ENCODE peak calls at places on chromosomes 11 and 22, in eight cellular contexts. One of them, this sample, is unnamed.
A peak's percentile ranks its signal among the peaks of the same experiment; 100 is the strongest.

GRCh38 chr11:67416416-67417335 is 1.2 kb downstream of the CARNS1 start:
- DNase-seq in T-helper 2 cell: peak; percentile 56
- DNase-seq in non-pigmented ciliary epithelial cell: no peak
- DNase-seq in mucosa of gallbladder: peak; percentile 42
- DNase-seq in substantia nigra: peak; percentile 36
- DNase-seq in endothelial cell: no peak
- DNase-seq in stimulated activated CD8-positive, alpha-beta memory T cell treated with anti-CD3 and anti-CD28 coated beads, Interleukin-15, amount 100 ng/mL, for 4 hours: peak; percentile 66
- DNase-seq in kidney epithelial cell: no peak
- DNase-seq in this sample: peak; percentile 67

GRCh38 chr11:69430566-69430965 is 50.9 kb upstream of the LINC01488 start:
- DNase-seq in kidney epithelial cell: no peak
- DNase-seq in substantia nigra: no peak
- DNase-seq in T-helper 2 cell: no peak
- DNase-seq in mucosa of gallbladder: no peak
- DNase-seq in non-pigmented ciliary epithelial cell: no peak
- DNase-seq in endothelial cell: no peak
- DNase-seq in stimulated activated CD8-positive, alpha-beta memory T cell treated with anti-CD3 and anti-CD28 coated beads, Interleukin-15, amount 100 ng/mL, for 4 hours: no peak
- DNase-seq in this sample: no peak

GRCh38 chr11:84290647-84291046 is 1004.5 kb upstream of the CCDC90B start:
- DNase-seq in mucosa of gallbladder: no peak
- DNase-seq in substantia nigra: no peak
- DNase-seq in kidney epithelial cell: peak; percentile 34
- DNase-seq in non-pigmented ciliary epithelial cell: no peak
- DNase-seq in stimulated activated CD8-positive, alpha-beta memory T cell treated with anti-CD3 and anti-CD28 coated beads, Interleukin-15, amount 100 ng/mL, for 4 hours: no peak
- DNase-seq in T-helper 2 cell: no peak
- DNase-seq in endothelial cell: no peak
- DNase-seq in this sample: no peak

GRCh38 chr11:5818245-5818865 is 9.6 kb downstream of the OR52N2 start:
- DNase-seq in mucosa of gallbladder: no peak
- DNase-seq in stimulated activated CD8-positive, alpha-beta memory T cell treated with anti-CD3 and anti-CD28 coated beads, Interleukin-15, amount 100 ng/mL, for 4 hours: no peak
- DNase-seq in substantia nigra: no peak
- DNase-seq in kidney epithelial cell: no peak
- DNase-seq in non-pigmented ciliary epithelial cell: no peak
- DNase-seq in endothelial cell: no peak
- DNase-seq in T-helper 2 cell: no peak
- DNase-seq in this sample: no peak

GRCh38 chr11:27282141-27282590 is 80.8 kb downstream of the CCDC34 start:
- DNase-seq in substantia nigra: no peak
- DNase-seq in non-pigmented ciliary epithelial cell: peak; percentile 79
- DNase-seq in stimulated activated CD8-positive, alpha-beta memory T cell treated with anti-CD3 and anti-CD28 coated beads, Interleukin-15, amount 100 ng/mL, for 4 hours: no peak
- DNase-seq in kidney epithelial cell: peak; percentile 23
- DNase-seq in endothelial cell: no peak
- DNase-seq in T-helper 2 cell: no peak
- DNase-seq in mucosa of gallbladder: peak; percentile 45
- DNase-seq in this sample: no peak

GRCh38 chr11:41446107-41446506 is 13.3 kb downstream of the LRRC4C start:
- DNase-seq in stimulated activated CD8-positive, alpha-beta memory T cell treated with anti-CD3 and anti-CD28 coated beads, Interleukin-15, amount 100 ng/mL, for 4 hours: no peak
- DNase-seq in substantia nigra: no peak
- DNase-seq in non-pigmented ciliary epithelial cell: no peak
- DNase-seq in endothelial cell: no peak
- DNase-seq in T-helper 2 cell: no peak
- DNase-seq in kidney epithelial cell: peak; percentile 54
- DNase-seq in mucosa of gallbladder: no peak
- DNase-seq in this sample: no peak

GRCh38 chr22:36226189-36226588 is 13.1 kb downstream of the APOL2 start:
- DNase-seq in non-pigmented ciliary epithelial cell: no peak
- DNase-seq in substantia nigra: no peak
- DNase-seq in mucosa of gallbladder: no peak
- DNase-seq in T-helper 2 cell: no peak
- DNase-seq in stimulated activated CD8-positive, alpha-beta memory T cell treated with anti-CD3 and anti-CD28 coated beads, Interleukin-15, amount 100 ng/mL, for 4 hours: no peak
- DNase-seq in kidney epithelial cell: no peak
- DNase-seq in endothelial cell: no peak
- DNase-seq in this sample: no peak

GRCh38 chr22:35746946-35747703 is 29.5 kb downstream of the APOL5 start:
- DNase-seq in stimulated activated CD8-positive, alpha-beta memory T cell treated with anti-CD3 and anti-CD28 coated beads, Interleukin-15, amount 100 ng/mL, for 4 hours: no peak
- DNase-seq in mucosa of gallbladder: peak; percentile 57
- DNase-seq in endothelial cell: no peak
- DNase-seq in non-pigmented ciliary epithelial cell: peak; percentile 28
- DNase-seq in T-helper 2 cell: no peak
- DNase-seq in substantia nigra: no peak
- DNase-seq in kidney epithelial cell: no peak
- DNase-seq in this sample: no peak

GRCh38 chr11:63915961-63916836 is 765 bp downstream of the RCOR2 start:
- DNase-seq in non-pigmented ciliary epithelial cell: no peak
- DNase-seq in substantia nigra: peak; percentile 77
- DNase-seq in stimulated activated CD8-positive, alpha-beta memory T cell treated with anti-CD3 and anti-CD28 coated beads, Interleukin-15, amount 100 ng/mL, for 4 hours: no peak
- DNase-seq in T-helper 2 cell: no peak
- DNase-seq in endothelial cell: peak; percentile 90
- DNase-seq in mucosa of gallbladder: no peak
- DNase-seq in kidney epithelial cell: no peak
- DNase-seq in this sample: no peak

GRCh38 chr11:70244698-70245097 is 25.8 kb upstream of the PPFIA1 start:
- DNase-seq in substantia nigra: no peak
- DNase-seq in mucosa of gallbladder: no peak
- DNase-seq in stimulated activated CD8-positive, alpha-beta memory T cell treated with anti-CD3 and anti-CD28 coated beads, Interleukin-15, amount 100 ng/mL, for 4 hours: no peak
- DNase-seq in T-helper 2 cell: no peak
- DNase-seq in non-pigmented ciliary epithelial cell: peak; percentile 84
- DNase-seq in kidney epithelial cell: peak; percentile 57
- DNase-seq in endothelial cell: no peak
- DNase-seq in this sample: no peak

GRCh38 chr11:86174101-86175046 is 70.2 kb upstream of the EED start:
- DNase-seq in T-helper 2 cell: no peak
- DNase-seq in kidney epithelial cell: peak; percentile 94
- DNase-seq in non-pigmented ciliary epithelial cell: peak; percentile 92
- DNase-seq in stimulated activated CD8-positive, alpha-beta memory T cell treated with anti-CD3 and anti-CD28 coated beads, Interleukin-15, amount 100 ng/mL, for 4 hours: no peak
- DNase-seq in substantia nigra: peak; percentile 14
- DNase-seq in endothelial cell: no peak
- DNase-seq in mucosa of gallbladder: peak; percentile 78
- DNase-seq in this sample: no peak

GRCh38 chr11:10322830-10323792 is 18.2 kb downstream of the ADM start:
- DNase-seq in mucosa of gallbladder: peak; percentile 75
- DNase-seq in endothelial cell: peak; percentile 10
- DNase-seq in non-pigmented ciliary epithelial cell: no peak
- DNase-seq in substantia nigra: no peak
- DNase-seq in kidney epithelial cell: no peak
- DNase-seq in stimulated activated CD8-positive, alpha-beta memory T cell treated with anti-CD3 and anti-CD28 coated beads, Interleukin-15, amount 100 ng/mL, for 4 hours: peak; percentile 45
- DNase-seq in T-helper 2 cell: no peak
- DNase-seq in this sample: no peak

GRCh38 chr11:128906185-128907065 is 15.3 kb downstream of the KCNJ5 start:
- DNase-seq in T-helper 2 cell: no peak
- DNase-seq in kidney epithelial cell: no peak
- DNase-seq in substantia nigra: no peak
- DNase-seq in stimulated activated CD8-positive, alpha-beta memory T cell treated with anti-CD3 and anti-CD28 coated beads, Interleukin-15, amount 100 ng/mL, for 4 hours: no peak
- DNase-seq in endothelial cell: no peak
- DNase-seq in mucosa of gallbladder: no peak
- DNase-seq in non-pigmented ciliary epithelial cell: no peak
- DNase-seq in this sample: no peak

GRCh38 chr11:12201016-12201985 is 90.9 kb downstream of the MICAL2 start:
- DNase-seq in T-helper 2 cell: no peak
- DNase-seq in substantia nigra: no peak
- DNase-seq in stimulated activated CD8-positive, alpha-beta memory T cell treated with anti-CD3 and anti-CD28 coated beads, Interleukin-15, amount 100 ng/mL, for 4 hours: no peak
- DNase-seq in non-pigmented ciliary epithelial cell: peak; percentile 99
- DNase-seq in endothelial cell: peak; percentile 44
- DNase-seq in mucosa of gallbladder: no peak
- DNase-seq in kidney epithelial cell: peak; percentile 56
- DNase-seq in this sample: no peak

GRCh38 chr11:109898592-109898991 is 194.6 kb upstream of the ZC3H12C start:
- DNase-seq in kidney epithelial cell: no peak
- DNase-seq in endothelial cell: no peak
- DNase-seq in stimulated activated CD8-positive, alpha-beta memory T cell treated with anti-CD3 and anti-CD28 coated beads, Interleukin-15, amount 100 ng/mL, for 4 hours: no peak
- DNase-seq in mucosa of gallbladder: no peak
- DNase-seq in T-helper 2 cell: no peak
- DNase-seq in substantia nigra: no peak
- DNase-seq in non-pigmented ciliary epithelial cell: no peak
- DNase-seq in this sample: no peak

GRCh38 chr11:35373284-35373933 is 45.9 kb downstream of the SLC1A2 start:
- DNase-seq in non-pigmented ciliary epithelial cell: no peak
- DNase-seq in substantia nigra: no peak
- DNase-seq in kidney epithelial cell: peak; percentile 78
- DNase-seq in stimulated activated CD8-positive, alpha-beta memory T cell treated with anti-CD3 and anti-CD28 coated beads, Interleukin-15, amount 100 ng/mL, for 4 hours: no peak
- DNase-seq in T-helper 2 cell: no peak
- DNase-seq in mucosa of gallbladder: peak; percentile 69
- DNase-seq in endothelial cell: no peak
- DNase-seq in this sample: no peak

GRCh38 chr11:9533736-9534473 is 39.6 kb upstream of the WEE1 start:
- DNase-seq in stimulated activated CD8-positive, alpha-beta memory T cell treated with anti-CD3 and anti-CD28 coated beads, Interleukin-15, amount 100 ng/mL, for 4 hours: no peak
- DNase-seq in substantia nigra: no peak
- DNase-seq in T-helper 2 cell: no peak
- DNase-seq in kidney epithelial cell: no peak
- DNase-seq in non-pigmented ciliary epithelial cell: no peak
- DNase-seq in mucosa of gallbladder: no peak
- DNase-seq in endothelial cell: no peak
- DNase-seq in this sample: no peak

GRCh38 chr11:122287401-122287800 is 171.4 kb upstream of the BLID start:
- DNase-seq in kidney epithelial cell: no peak
- DNase-seq in endothelial cell: no peak
- DNase-seq in non-pigmented ciliary epithelial cell: no peak
- DNase-seq in substantia nigra: no peak
- DNase-seq in T-helper 2 cell: no peak
- DNase-seq in mucosa of gallbladder: no peak
- DNase-seq in stimulated activated CD8-positive, alpha-beta memory T cell treated with anti-CD3 and anti-CD28 coated beads, Interleukin-15, amount 100 ng/mL, for 4 hours: no peak
- DNase-seq in this sample: no peak

GRCh38 chr11:18307461-18308139 is 14.3 kb downstream of the HPS5 start:
- DNase-seq in substantia nigra: no peak
- DNase-seq in mucosa of gallbladder: no peak
- DNase-seq in kidney epithelial cell: no peak
- DNase-seq in non-pigmented ciliary epithelial cell: no peak
- DNase-seq in stimulated activated CD8-positive, alpha-beta memory T cell treated with anti-CD3 and anti-CD28 coated beads, Interleukin-15, amount 100 ng/mL, for 4 hours: no peak
- DNase-seq in endothelial cell: no peak
- DNase-seq in T-helper 2 cell: no peak
- DNase-seq in this sample: no peak

GRCh38 chr11:119472186-119472855 is 49.3 kb upstream of the THY1 start:
- DNase-seq in endothelial cell: no peak
- DNase-seq in kidney epithelial cell: no peak
- DNase-seq in substantia nigra: no peak
- DNase-seq in stimulated activated CD8-positive, alpha-beta memory T cell treated with anti-CD3 and anti-CD28 coated beads, Interleukin-15, amount 100 ng/mL, for 4 hours: no peak
- DNase-seq in T-helper 2 cell: no peak
- DNase-seq in mucosa of gallbladder: no peak
- DNase-seq in non-pigmented ciliary epithelial cell: no peak
- DNase-seq in this sample: no peak

GRCh38 chr11:124846058-124846719 is 19.0 kb upstream of the ROBO3 start:
- DNase-seq in endothelial cell: no peak
- DNase-seq in substantia nigra: no peak
- DNase-seq in mucosa of gallbladder: no peak
- DNase-seq in stimulated activated CD8-positive, alpha-beta memory T cell treated with anti-CD3 and anti-CD28 coated beads, Interleukin-15, amount 100 ng/mL, for 4 hours: no peak
- DNase-seq in kidney epithelial cell: no peak
- DNase-seq in non-pigmented ciliary epithelial cell: no peak
- DNase-seq in T-helper 2 cell: no peak
- DNase-seq in this sample: no peak

GRCh38 chr11:9015677-9016076 is 11.9 kb upstream of the NRIP3 start:
- DNase-seq in non-pigmented ciliary epithelial cell: peak; percentile 41
- DNase-seq in stimulated activated CD8-positive, alpha-beta memory T cell treated with anti-CD3 and anti-CD28 coated beads, Interleukin-15, amount 100 ng/mL, for 4 hours: peak; percentile 33
- DNase-seq in endothelial cell: peak; percentile 65
- DNase-seq in T-helper 2 cell: no peak
- DNase-seq in mucosa of gallbladder: peak; percentile 76
- DNase-seq in kidney epithelial cell: peak; percentile 60
- DNase-seq in substantia nigra: peak; percentile 83
- DNase-seq in this sample: peak; percentile 21

GRCh38 chr22:46068908-46069481 is 81.3 kb upstream of the PPARA start:
- DNase-seq in substantia nigra: no peak
- DNase-seq in mucosa of gallbladder: no peak
- DNase-seq in endothelial cell: no peak
- DNase-seq in T-helper 2 cell: no peak
- DNase-seq in non-pigmented ciliary epithelial cell: no peak
- DNase-seq in kidney epithelial cell: peak; percentile 51
- DNase-seq in stimulated activated CD8-positive, alpha-beta memory T cell treated with anti-CD3 and anti-CD28 coated beads, Interleukin-15, amount 100 ng/mL, for 4 hours: no peak
- DNase-seq in this sample: no peak

GRCh38 chr22:38030311-38031133 is 26.7 kb upstream of the PICK1 start:
- DNase-seq in stimulated activated CD8-positive, alpha-beta memory T cell treated with anti-CD3 and anti-CD28 coated beads, Interleukin-15, amount 100 ng/mL, for 4 hours: no peak
- DNase-seq in mucosa of gallbladder: no peak
- DNase-seq in substantia nigra: no peak
- DNase-seq in non-pigmented ciliary epithelial cell: no peak
- DNase-seq in T-helper 2 cell: no peak
- DNase-seq in kidney epithelial cell: no peak
- DNase-seq in endothelial cell: no peak
- DNase-seq in this sample: no peak

GRCh38 chr11:581752-582151 is 5.5 kb downstream of the PHRF1 start:
- DNase-seq in mucosa of gallbladder: no peak
- DNase-seq in stimulated activated CD8-positive, alpha-beta memory T cell treated with anti-CD3 and anti-CD28 coated beads, Interleukin-15, amount 100 ng/mL, for 4 hours: no peak
- DNase-seq in non-pigmented ciliary epithelial cell: no peak
- DNase-seq in kidney epithelial cell: no peak
- DNase-seq in endothelial cell: no peak
- DNase-seq in substantia nigra: no peak
- DNase-seq in T-helper 2 cell: no peak
- DNase-seq in this sample: no peak

GRCh38 chr22:24847490-24847889 is 41.5 kb downstream of the SGSM1 start:
- DNase-seq in non-pigmented ciliary epithelial cell: no peak
- DNase-seq in mucosa of gallbladder: no peak
- DNase-seq in T-helper 2 cell: no peak
- DNase-seq in stimulated activated CD8-positive, alpha-beta memory T cell treated with anti-CD3 and anti-CD28 coated beads, Interleukin-15, amount 100 ng/mL, for 4 hours: no peak
- DNase-seq in endothelial cell: no peak
- DNase-seq in kidney epithelial cell: no peak
- DNase-seq in substantia nigra: no peak
- DNase-seq in this sample: no peak

GRCh38 chr11:115092516-115092915 is 411.7 kb downstream of the CADM1 start:
- DNase-seq in endothelial cell: no peak
- DNase-seq in T-helper 2 cell: no peak
- DNase-seq in mucosa of gallbladder: no peak
- DNase-seq in kidney epithelial cell: no peak
- DNase-seq in substantia nigra: no peak
- DNase-seq in non-pigmented ciliary epithelial cell: no peak
- DNase-seq in stimulated activated CD8-positive, alpha-beta memory T cell treated with anti-CD3 and anti-CD28 coated beads, Interleukin-15, amount 100 ng/mL, for 4 hours: no peak
- DNase-seq in this sample: no peak

GRCh38 chr11:65399249-65399648 is 12.8 kb downstream of the FRMD8 start:
- DNase-seq in endothelial cell: no peak
- DNase-seq in kidney epithelial cell: no peak
- DNase-seq in non-pigmented ciliary epithelial cell: no peak
- DNase-seq in mucosa of gallbladder: no peak
- DNase-seq in T-helper 2 cell: no peak
- DNase-seq in stimulated activated CD8-positive, alpha-beta memory T cell treated with anti-CD3 and anti-CD28 coated beads, Interleukin-15, amount 100 ng/mL, for 4 hours: no peak
- DNase-seq in substantia nigra: no peak
- DNase-seq in this sample: no peak